ENCODE peak calls at places on chromosome 13, in four cellular contexts. I is adrenal gland, S is cardiac muscle cell, B is breast epithelium. Q is an unnamed sample.

GRCh38 chr13:73870036-73870741 is 264.0 kb downstream of the KLF12 start:
- DNase-seq in I (no peak), S (peak; percentile 94), B (no peak), Q (no peak)

GRCh38 chr13:45623516-45624090 is 8.1 kb upstream of the ERICH6B start:
- DNase-seq in I (no peak), S (peak; percentile 29), B (no peak), Q (no peak)

GRCh38 chr13:27927444-27928352 is 7.9 kb downstream of the PDX1 start:
- DNase-seq in B (no peak), I (no peak), S (no peak), Q (no peak)

GRCh38 chr13:46914341-46914740 is 17.5 kb upstream of the HTR2A start:
- DNase-seq in I (no peak), B (no peak), S (no peak), Q (no peak)

GRCh38 chr13:32142956-32143375 is 111.4 kb downstream of the FRY start:
- DNase-seq in I (no peak), S (peak; percentile 81), B (no peak), Q (no peak)

GRCh38 chr13:26219726-26220125 is 2.4 kb downstream of the RNF6 start:
- DNase-seq in S (no peak), B (no peak), I (no peak), Q (no peak)

GRCh38 chr13:109088528-109088927 is 459.1 kb downstream of the MYO16 start:
- DNase-seq in S (peak; percentile 1), B (no peak), I (no peak), Q (no peak)

GRCh38 chr13:76865109-76865508 is 21.1 kb downstream of the KCTD12 start:
- DNase-seq in B (no peak), I (no peak), S (no peak), Q (no peak)

GRCh38 chr13:26896986-26897668 is 136.5 kb upstream of the GPR12 start:
- DNase-seq in B (no peak), S (no peak), I (no peak), Q (no peak)

GRCh38 chr13:69935043-69935442 is 172.6 kb upstream of the ATXN8OS start:
- DNase-seq in S (no peak), B (no peak), I (no peak), Q (no peak)

GRCh38 chr13:46296920-46297319 is 85.2 kb downstream of the LRRC63 start:
- DNase-seq in S (peak; percentile 95), I (no peak), B (no peak), Q (no peak)

GRCh38 chr13:44471686-44472085 is 98.1 kb downstream of the SERP2 start:
- DNase-seq in I (no peak), S (peak; percentile 38), B (no peak), Q (no peak)

GRCh38 chr13:22726721-22727120 is 454.1 kb upstream of the SGCG start:
- DNase-seq in I (no peak), S (no peak), B (no peak), Q (no peak)

GRCh38 chr13:100129605-100130004 is 40.7 kb downstream of the PCCA start:
- DNase-seq in I (no peak), B (no peak), S (no peak), Q (no peak)

DNA sequence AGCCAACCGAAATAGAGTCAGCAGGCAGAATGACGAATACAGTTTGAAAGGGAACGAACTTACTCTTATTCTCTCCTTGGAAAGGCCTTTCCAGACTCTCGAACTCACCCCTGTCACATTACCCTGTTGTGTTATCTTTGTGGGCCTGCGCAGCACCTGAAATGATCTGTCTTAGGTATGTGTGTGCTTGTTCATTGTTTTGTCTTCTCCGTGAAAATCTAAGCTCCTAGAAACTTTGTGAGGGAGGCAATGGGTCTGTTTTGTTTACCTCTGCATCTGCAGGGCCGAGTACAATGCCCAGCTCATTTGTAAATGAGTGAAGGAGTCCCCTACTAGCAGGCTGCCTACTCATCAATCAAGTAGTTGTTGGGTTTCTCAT is 19.6 kb downstream of the HMGB1 start:
- DNase-seq in S (no peak), I (no peak), B (no peak), Q (no peak)
- H3K4me1 ChIP-seq in S (no peaks in the 10 kb centered on the region), I (peaks cover 4% of the 10 kb centered on the region), B (no peaks in the 10 kb centered on the region), Q (no peaks in the 10 kb centered on the region)

GRCh38 chr13:114155320-114155719 is 22.9 kb upstream of the RASA3 start:
- DNase-seq in S (no peak), I (no peak), B (no peak), Q (no peak)
- H3K4me1 ChIP-seq in S (no peaks in the 10 kb centered on the region), I (no peaks in the 10 kb centered on the region), B (peaks cover 6% of the 10 kb centered on the region), Q (peaks cover 50% of the 10 kb centered on the region)

DNA sequence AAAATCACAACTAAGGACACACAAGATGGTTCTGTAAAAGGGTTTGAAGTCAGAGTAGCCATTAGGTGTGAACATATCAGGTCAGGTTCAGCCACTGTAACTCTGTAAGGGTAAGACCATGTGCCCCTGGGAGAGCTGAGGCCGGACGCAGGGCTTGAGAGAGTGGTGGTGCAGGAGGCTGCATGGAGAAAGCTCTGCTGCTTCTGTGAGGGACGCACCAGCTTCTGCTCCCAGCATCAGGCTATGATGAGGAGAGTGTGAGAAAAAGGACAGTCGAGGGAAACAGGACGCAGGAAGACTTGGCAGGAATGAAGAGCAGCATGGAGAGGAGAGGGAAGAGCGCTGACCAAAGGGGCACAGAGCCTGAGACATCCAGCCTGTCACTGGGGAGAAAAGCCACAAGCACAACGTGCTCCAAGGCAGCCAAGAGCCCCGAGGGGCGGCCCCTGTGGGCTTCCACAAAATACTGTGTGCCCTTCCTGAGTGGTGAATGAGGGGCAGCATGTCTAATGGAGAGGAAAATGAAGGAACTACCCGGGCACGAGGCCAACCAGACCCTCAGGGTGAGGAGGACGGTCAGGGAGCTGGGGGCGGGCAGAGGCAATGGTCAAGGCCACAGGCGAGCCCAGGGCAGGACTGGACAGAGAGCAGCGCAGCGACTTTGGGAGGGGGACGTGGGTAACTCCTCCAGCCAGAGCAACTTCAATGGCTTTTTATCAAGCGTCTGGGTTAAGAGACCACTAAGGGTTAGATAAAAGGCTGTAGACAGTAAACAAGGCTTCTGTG is 107.7 kb downstream of the COL4A1 start:
- DNase-seq in S (no peak), B (no peak), I (no peak), Q (no peak)
- H3K4me1 ChIP-seq in S (peaks cover 5% of the 10 kb centered on the region), B (no peaks in the 10 kb centered on the region), I (no peaks in the 10 kb centered on the region), Q (no peaks in the 10 kb centered on the region)

GRCh38 chr13:110336108-110336507 is 29.0 kb downstream of the COL4A2 start:
- DNase-seq in B (no peak), I (no peak), S (no peak), Q (no peak)

GRCh38 chr13:110338441-110339101 is 31.5 kb downstream of the COL4A2 start:
- DNase-seq in I (no peak), S (peak; percentile 91), B (peak; percentile 71), Q (no peak)

GRCh38 chr13:110336681-110337080 is 29.6 kb downstream of the COL4A2 start:
- DNase-seq in S (no peak), I (no peak), B (no peak), Q (no peak)

GRCh38 chr13:110339263-110339662 is 32.2 kb downstream of the COL4A2 start:
- DNase-seq in B (no peak), S (no peak), I (no peak), Q (no peak)

GRCh38 chr13:110337287-110337686 is 30.2 kb downstream of the COL4A2 start:
- DNase-seq in B (no peak), S (no peak), I (no peak), Q (no peak)
- H3K4me1 ChIP-seq in B (peaks cover 16% of the 10 kb centered on the region), S (peaks cover 30% of the 10 kb centered on the region), I (peaks cover 15% of the 10 kb centered on the region), Q (peaks cover 10% of the 10 kb centered on the region)

GRCh38 chr13:21006141-21007005 is 55.0 kb downstream of the LATS2 start:
- DNase-seq in I (no peak), B (no peak), S (no peak), Q (no peak)
- H3K4me1 ChIP-seq in I (peaks cover 4% of the 10 kb centered on the region), B (no peaks in the 10 kb centered on the region), S (no peaks in the 10 kb centered on the region), Q (no peaks in the 10 kb centered on the region)

GRCh38 chr13:98977568-98978270 is at the start of gene DOCK9:
- DNase-seq in B (no peak), I (no peak), S (peak; percentile 81), Q (no peak)
- H3K4me1 ChIP-seq in B (peaks cover 3% of the 10 kb centered on the region), I (peaks cover 6% of the 10 kb centered on the region), S (peaks cover 42% of the 10 kb centered on the region), Q (peaks cover 12% of the 10 kb centered on the region)

GRCh38 chr13:33740134-33740538 is 77.8 kb upstream of the RFC3 start:
- DNase-seq in I (no peak), S (peak; percentile 85), B (no peak), Q (no peak)
- H3K4me1 ChIP-seq in I (no peaks in the 10 kb centered on the region), S (no peaks in the 10 kb centered on the region), B (no peaks in the 10 kb centered on the region), Q (peaks cover 6% of the 10 kb centered on the region)

GRCh38 chr13:98915563-98916348 is 62.1 kb downstream of the DOCK9 start:
- DNase-seq in B (no peak), S (no peak), I (no peak), Q (no peak)
- H3K4me1 ChIP-seq in B (no peaks in the 10 kb centered on the region), S (peaks cover 29% of the 10 kb centered on the region), I (peaks cover 10% of the 10 kb centered on the region), Q (peaks cover 9% of the 10 kb centered on the region)

DNA sequence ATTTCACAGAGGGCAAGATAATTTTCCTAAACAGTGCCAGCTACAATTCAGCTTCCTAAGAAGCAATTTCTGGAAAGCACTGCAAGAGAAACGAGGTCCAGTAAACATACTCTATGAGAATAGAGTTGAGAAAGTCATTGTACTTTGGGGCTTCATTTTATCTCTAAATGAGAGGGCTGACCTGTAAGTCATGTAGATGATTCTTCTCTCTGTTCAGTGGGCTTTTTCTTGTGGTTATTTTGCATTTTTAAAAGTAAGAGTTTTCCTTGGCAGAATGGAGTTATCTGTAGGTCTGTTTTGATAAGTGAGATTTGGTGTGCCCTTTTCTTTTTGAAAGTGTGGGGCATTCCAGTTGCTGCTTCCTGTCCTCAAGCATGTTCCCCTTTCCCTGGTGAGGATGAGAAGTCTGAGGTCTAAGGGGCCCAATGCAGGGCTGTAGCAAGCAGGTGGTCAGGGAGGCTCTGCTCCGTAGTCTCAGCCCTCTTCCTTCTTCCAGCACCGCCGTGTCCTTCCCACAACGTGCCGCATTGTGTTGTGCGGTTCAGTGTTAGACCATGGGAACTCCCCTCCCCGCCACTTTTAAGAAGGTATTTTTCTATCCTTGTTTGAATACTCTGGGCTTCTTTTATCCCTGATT is 86.3 kb downstream of the ARHGEF7 start:
- DNase-seq in I (no peak), S (no peak), B (no peak), Q (no peak)
- H3K4me1 ChIP-seq in I (peaks cover 9% of the 10 kb centered on the region), S (peaks cover 20% of the 10 kb centered on the region), B (no peaks in the 10 kb centered on the region), Q (peaks cover 17% of the 10 kb centered on the region)

Q was measured in effector memory CD4-positive, alpha-beta T cell.